ENCODE peak calls at places on chromosomes 5 and 9, in ten cellular contexts. P is ELR; L is neural progenitor cell; B is stimulated activated CD8-positive, alpha-beta memory T cell treated with anti-CD3 and anti-CD28 coated beads, Interleukin-7, amount 100 ng/mL, for 4 hours; D is B cell; S is RWPE1; H is sciatic nerve; K is AML-193; J is Calu3; E is stimulated activated naive CD8-positive, alpha-beta T cell treated with anti-CD3 and anti-CD28 coated beads, Interleukin-15, amount 100 ng/mL, for 72 hours. I is an unnamed sample.

GRCh38 chr9:27333241-27334052 is 36.5 kb upstream of the EQTN start:
- DNase-seq in E (peak), L (peak), H (no peak), P (peak), J (peak), D (peak), S (peak), K (peak), B (peak), I (peak)

GRCh38 chr5:39190311-39191102 is 28.9 kb downstream of the FYB1 start:
- DNase-seq in L (no peak), H (no peak), B (no peak), J (no peak), K (peak), E (no peak), P (no peak), S (no peak), D (no peak), I (no peak)

GRCh38 chr5:1669276-1670155 is 130.1 kb downstream of the MRPL36 start:
- DNase-seq in K (no peak), B (no peak), J (no peak), E (no peak), P (no peak), S (no peak), D (no peak), L (no peak), H (no peak), I (no peak)

GRCh38 chr5:80246995-80247729 is 8.7 kb downstream of the SERINC5 start:
- DNase-seq in E (no peak), L (peak), B (peak), J (peak), H (no peak), S (peak), P (peak), K (peak), D (no peak), I (peak)

GRCh38 chr9:87592554-87593394 is 95.1 kb downstream of the DAPK1 start:
- DNase-seq in E (no peak), K (no peak), P (peak), D (no peak), S (no peak), H (peak), J (peak), B (no peak), L (no peak), I (peak)

GRCh38 chr5:40518511-40518917 is 161.2 kb upstream of the PTGER4 start:
- DNase-seq in S (peak), H (no peak), L (no peak), B (no peak), E (no peak), K (no peak), D (no peak), J (peak), P (peak), I (no peak)

GRCh38 chr5:173327948-173328895 is at the start of gene STC2:
- DNase-seq in H (no peak), S (peak), J (peak), B (no peak), E (peak), P (peak), K (no peak), L (peak), D (no peak), I (peak)

GRCh38 chr9:94259077-94259847 is at the start of gene ZNF169:
- DNase-seq in D (peak), K (peak), J (peak), B (peak), L (peak), H (peak), S (peak), E (peak), P (peak), I (peak)

GRCh38 chr5:78649816-78650561 is 1.4 kb upstream of the LHFPL2 start:
- DNase-seq in S (no peak), J (no peak), K (no peak), L (peak), E (no peak), B (no peak), H (no peak), P (peak), D (no peak), I (peak)

GRCh38 chr5:72451771-72452505 is 55.3 kb downstream of the ZNF366 start:
- DNase-seq in J (no peak), D (peak), K (no peak), E (no peak), H (peak), L (peak), B (no peak), S (no peak), P (peak), I (peak)

GRCh38 chr9:89408628-89409101 is 89.2 kb downstream of the SEMA4D start:
- DNase-seq in J (no peak), H (no peak), S (no peak), L (no peak), D (peak), P (no peak), E (peak), K (peak), B (peak), I (no peak)

GRCh38 chr5:176847726-176848290 is 37.4 kb downstream of the UNC5A start:
- DNase-seq in B (no peak), K (no peak), P (no peak), H (no peak), S (no peak), E (no peak), J (no peak), D (no peak), L (no peak), I (no peak)

GRCh38 chr5:88955403-88955802 is 72.4 kb upstream of the MEF2C start:
- DNase-seq in B (no peak), J (no peak), S (no peak), D (no peak), L (peak), H (no peak), P (no peak), K (no peak), E (no peak), I (no peak)